ENCODE peak calls at places on chromosomes 7 and 10, in nine cellular contexts. M, W, E, Z, K, I, F, R and A are unnamed samples.
A peak's percentile ranks its signal among the peaks of the same experiment; 100 is the strongest.

GRCh38 chr10:105352281-105352680 is 711.2 kb downstream of the SORCS3 start:
- DNase-seq in E (no peak), W (no peak), M (no peak), R (no peak), I (no peak), Z (no peak), F (no peak), K (no peak), A (no peak)

GRCh38 chr7:156725074-156725473 is 84.5 kb downstream of the RNF32 start:
- DNase-seq in M (no peak), I (no peak), E (no peak), R (no peak), F (no peak), W (peak; percentile 6), Z (peak; percentile 68), K (no peak), A (no peak)

GRCh38 chr7:33888206-33888605 is 17.1 kb upstream of the BMPER start:
- DNase-seq in E (no peak), R (no peak), I (no peak), W (peak; percentile 64), M (no peak), F (no peak), Z (no peak), K (no peak), A (no peak)

GRCh38 chr7:101096331-101096956 is 11.2 kb downstream of the TRIM56 start:
- DNase-seq in K (no peak), F (no peak), R (no peak), E (no peak), Z (no peak), I (no peak), W (no peak), M (no peak), A (no peak)

GRCh38 chr10:117830832-117831231 is 215.9 kb downstream of the RAB11FIP2 start:
- DNase-seq in K (no peak), M (no peak), F (no peak), R (no peak), W (peak; percentile 74), I (peak; percentile 63), E (no peak), Z (no peak), A (no peak)

GRCh38 chr7:30727061-30727945 is 24.6 kb upstream of the INMT start:
- DNase-seq in Z (peak; percentile 5), K (no peak), R (no peak), F (peak; percentile 46), I (peak; percentile 84), E (no peak), M (no peak), W (peak; percentile 33), A (peak; percentile 45)

GRCh38 chr10:69220041-69220451 is at the start of gene HKDC1:
- DNase-seq in E (no peak), M (peak; percentile 69), I (peak; percentile 79), F (no peak), W (no peak), R (no peak), Z (no peak), K (no peak), A (peak; percentile 84)

GRCh38 chr10:133359554-133359971 is 1.7 kb upstream of the FUOM start:
- DNase-seq in I (peak; percentile 88), E (peak; percentile 28), R (no peak), K (no peak), M (no peak), W (no peak), F (no peak), Z (no peak), A (no peak)

GRCh38 chr7:2876031-2876862 is 32.1 kb upstream of the GNA12 start:
- DNase-seq in M (peak; percentile 26), K (no peak), F (no peak), E (no peak), W (no peak), R (no peak), Z (peak; percentile 38), I (no peak), A (no peak)

GRCh38 chr10:44864042-44864436 is 47.1 kb upstream of the TMEM72 start:
- DNase-seq in W (peak; percentile 73), K (peak; percentile 9), R (peak; percentile 45), F (peak; percentile 81), Z (peak; percentile 29), I (peak; percentile 46), E (peak; percentile 67), M (no peak), A (no peak)
- TF ChIP-seq CTCF in W (no peak), K (no peak), R (no peak), F (no peak), Z (no peak), I (no peak), E (no peak), M (no peak), A (no peak)

DNA sequence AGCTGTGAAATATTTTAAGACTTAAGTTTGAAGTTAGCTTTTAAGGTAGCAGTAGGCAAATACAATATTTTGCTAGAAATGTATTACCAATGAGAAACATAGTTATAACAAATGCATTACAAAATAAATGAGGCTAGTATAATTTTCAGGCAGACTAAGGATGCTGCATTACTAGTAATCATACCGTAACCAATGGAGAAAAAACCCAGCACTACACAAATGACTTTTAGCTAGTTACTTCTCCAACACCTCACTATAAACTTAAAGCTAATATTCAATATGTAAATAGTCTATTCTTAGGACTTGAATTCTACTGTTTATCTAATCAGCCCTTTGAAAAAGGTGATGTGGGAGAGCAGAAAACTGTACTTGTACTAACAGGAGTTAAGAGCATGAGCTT is 285.3 kb upstream of the KLF14 start:
- DNase-seq in W (no peak), Z (no peak), K (no peak), I (no peak), F (no peak), E (no peak), R (no peak), M (no peak), A (no peak)
- H3K4me1 ChIP-seq in W (no peaks in the 10 kb centered on the region), Z (no peaks in the 10 kb centered on the region), K (peaks cover 58% of the 10 kb centered on the region), I (peaks cover 19% of the 10 kb centered on the region), F (peaks cover 36% of the 10 kb centered on the region), E (peaks cover 71% of the 10 kb centered on the region), R (peaks cover 8% of the 10 kb centered on the region), M (peaks cover 39% of the 10 kb centered on the region), A (peaks cover 40% of the 10 kb centered on the region)

GRCh38 chr10:130073912-130074311 is 36.7 kb downstream of the C10orf143 start:
- DNase-seq in K (no peak), I (no peak), W (no peak), M (no peak), E (no peak), R (no peak), Z (no peak), F (no peak), A (no peak)

GRCh38 chr10:130076681-130077080 is 33.9 kb downstream of the C10orf143 start:
- DNase-seq in R (no peak), I (no peak), M (no peak), W (no peak), E (no peak), K (no peak), F (no peak), Z (no peak), A (no peak)

GRCh38 chr10:130078120-130078519 is 32.5 kb downstream of the C10orf143 start:
- DNase-seq in K (no peak), M (no peak), E (no peak), F (no peak), W (peak; percentile 48), I (no peak), Z (no peak), R (no peak), A (no peak)

GRCh38 chr10:130072247-130072646 is 38.4 kb downstream of the C10orf143 start:
- DNase-seq in Z (no peak), R (no peak), I (no peak), E (no peak), K (no peak), M (no peak), W (no peak), F (no peak), A (no peak)

GRCh38 chr10:130074639-130075038 is 36.0 kb downstream of the C10orf143 start:
- DNase-seq in F (no peak), K (no peak), I (no peak), Z (no peak), R (no peak), W (no peak), E (no peak), M (no peak), A (no peak)
- TF ChIP-seq CTCF in F (no peak), K (no peak), I (no peak), Z (no peak), R (no peak), W (no peak), E (no peak), M (no peak), A (no peak)

GRCh38 chr7:55569269-55569663 is 3.0 kb downstream of the VOPP1 start:
- DNase-seq in I (no peak), M (no peak), Z (no peak), K (no peak), R (no peak), E (no peak), F (no peak), W (no peak), A (peak; percentile 51)

GRCh38 chr7:55568613-55569268 is 3.6 kb downstream of the VOPP1 start:
- DNase-seq in Z (peak; percentile 43), E (no peak), R (no peak), W (no peak), K (no peak), M (no peak), I (no peak), F (no peak), A (no peak)

GRCh38 chr7:55570218-55570873 is 2.0 kb downstream of the VOPP1 start:
- DNase-seq in W (no peak), M (no peak), I (no peak), Z (no peak), R (no peak), E (no peak), F (no peak), K (no peak), A (peak; percentile 37)

GRCh38 chr7:55570939-55571338 is 1.4 kb downstream of the VOPP1 start:
- DNase-seq in W (no peak), F (no peak), E (no peak), Z (peak; percentile 69), K (no peak), I (no peak), M (no peak), R (no peak), A (no peak)

GRCh38 chr7:55569797-55570196 is 2.5 kb downstream of the VOPP1 start:
- DNase-seq in R (no peak), I (no peak), Z (no peak), K (no peak), F (no peak), W (no peak), E (no peak), M (no peak), A (peak; percentile 53)
- H3K4me1 ChIP-seq in R (peaks cover 4% of the 10 kb centered on the region), I (peaks cover 38% of the 10 kb centered on the region), Z (no peaks in the 10 kb centered on the region), K (peaks cover 47% of the 10 kb centered on the region), F (peaks cover 40% of the 10 kb centered on the region), W (peaks cover 80% of the 10 kb centered on the region), E (peaks cover 62% of the 10 kb centered on the region), M (peaks cover 41% of the 10 kb centered on the region), A (peaks cover 32% of the 10 kb centered on the region)

DNA sequence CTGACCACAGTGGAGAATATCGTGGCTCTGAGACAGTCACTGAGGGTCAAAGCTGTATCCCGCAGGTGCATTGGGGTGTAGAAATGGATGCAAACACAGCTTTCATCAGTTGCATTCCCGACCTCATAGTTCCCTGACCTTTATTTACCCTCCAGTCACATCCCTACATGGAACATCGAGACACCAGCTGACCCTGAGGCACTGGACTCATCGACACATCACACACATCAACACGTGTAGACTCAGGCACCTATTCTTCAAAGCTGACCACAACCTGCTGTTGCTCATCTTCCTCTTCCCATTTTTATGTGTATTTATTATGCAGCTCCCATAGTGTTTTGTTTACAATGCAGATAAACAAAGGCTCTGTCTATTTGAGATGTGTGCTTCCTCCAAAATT is 396.9 kb upstream of the NRP1 start:
- DNase-seq in R (no peak), W (no peak), F (no peak), E (no peak), I (no peak), K (no peak), Z (no peak), M (no peak), A (no peak)
- TF ChIP-seq CTCF in R (no peak), W (no peak), F (no peak), E (no peak), I (no peak), K (no peak), Z (no peak), M (no peak), A (no peak)